ENCODE peak calls at places on chromosomes 16 and 17, in eight cellular contexts. S is foreskin keratinocyte; N is stimulated activated CD4-positive, alpha-beta T cell treated with anti-CD3 and anti-CD28 coated beads, TNF-alpha, amount 100 ng/mL, for 1 hour; R is CD4-positive, CD25-positive, alpha-beta regulatory T cell; H is foreskin fibroblast; O is Kasumi-1; K is CD14-positive monocyte; M is activated CD4-positive, alpha-beta T cell treated with anti-CD3 and anti-CD28 coated beads, Interleukin-2, amount 10 ng/mL, durations not matched to agents 7 days and 5 days. A is an unnamed sample.

GRCh38 chr17:9715503-9716016 is 70.2 kb downstream of the USP43 start:
- DNase-seq in S (no peak), N (no peak), R (no peak), H (no peak), O (no peak), K (no peak), M (no peak), A (no peak)

GRCh38 chr16:69691980-69692911 is 34.1 kb downstream of the NQO1 start:
- DNase-seq in S (peak), N (no peak), R (no peak), H (peak), O (no peak), K (no peak), M (no peak), A (no peak)

GRCh38 chr17:50634123-50634914 is at the start of gene ABCC3:
- DNase-seq in S (no peak), N (no peak), R (no peak), H (peak), O (no peak), K (no peak), M (no peak), A (no peak)

GRCh38 chr17:20092292-20092867 is 83.2 kb downstream of the SPECC1 start:
- DNase-seq in S (no peak), N (no peak), R (no peak), H (no peak), O (no peak), K (no peak), M (no peak), A (no peak)

GRCh38 chr17:60439501-60439900 is 17.2 kb downstream of the CHCT1 start:
- DNase-seq in S (peak), N (no peak), R (no peak), H (no peak), O (no peak), K (no peak), M (no peak), A (no peak)

GRCh38 chr17:18226284-18226945 is 980 bp downstream of the LLGL1 start:
- DNase-seq in S (no peak), N (no peak), R (no peak), H (no peak), O (no peak), K (no peak), M (no peak), A (no peak)

GRCh38 chr17:8350339-8350738 is 10.7 kb downstream of the ODF4 start:
- DNase-seq in S (no peak), N (no peak), R (no peak), H (no peak), O (no peak), K (no peak), M (no peak), A (no peak)

GRCh38 chr17:17035490-17035889 is 6.8 kb upstream of the MPRIP start:
- DNase-seq in S (no peak), N (no peak), R (no peak), H (no peak), O (no peak), K (no peak), M (no peak), A (no peak)